ENCODE peak calls at places on chromosomes 7 and 10, in ten cellular contexts. Y is A549, C is NB4, X is Caco-2, V is renal cortical epithelial cell, U is tibial nerve, Z is WTC11, E is fibroblast of pulmonary artery, H is lower lobe of right lung, D is adipocyte. B is an unnamed sample.

GRCh38 chr7:156907656-156908055 is 14.7 kb upstream of the LMBR1 start:
- DNase-seq in Y (no peak), C (no peak), X (no peak), V (peak), U (no peak), Z (no peak), E (no peak), H (no peak), D (peak), B (no peak)

GRCh38 chr10:37226524-37226923 is 101.1 kb downstream of the ANKRD30A start:
- DNase-seq in Y (peak), C (no peak), X (no peak), V (no peak), U (no peak), Z (no peak), E (no peak), H (no peak), D (no peak), B (no peak)

GRCh38 chr10:133205146-133205545 is 24.9 kb upstream of the UTF1 start:
- DNase-seq in Y (no peak), C (no peak), X (no peak), V (no peak), U (no peak), Z (no peak), E (no peak), H (no peak), D (no peak), B (no peak)

GRCh38 chr7:99927536-99927935 is 1.9 kb downstream of the GJC3 start:
- DNase-seq in Y (no peak), C (no peak), X (no peak), V (no peak), U (no peak), Z (no peak), E (no peak), H (no peak), D (no peak), B (no peak)

GRCh38 chr7:155349601-155350331 is 52.1 kb downstream of the INSIG1 start:
- DNase-seq in Y (no peak), C (no peak), X (no peak), V (no peak), U (no peak), Z (peak), E (no peak), H (peak), D (no peak), B (peak)

GRCh38 chr7:96179341-96179740 is 142.6 kb downstream of the SLC25A13 start:
- DNase-seq in Y (no peak), C (no peak), X (no peak), V (no peak), U (no peak), Z (no peak), E (peak), H (no peak), D (peak), B (no peak)

GRCh38 chr10:16965740-16966447 is 148.7 kb upstream of the RSU1 start:
- DNase-seq in Y (peak), C (no peak), X (no peak), V (peak), U (peak), Z (no peak), E (peak), H (no peak), D (peak), B (no peak)

GRCh38 chr7:44275829-44276570 is 49.4 kb downstream of the CAMK2B start:
- DNase-seq in Y (no peak), C (no peak), X (peak), V (no peak), U (no peak), Z (peak), E (no peak), H (peak), D (no peak), B (no peak)

GRCh38 chr7:44383566-44383965 is 58.2 kb upstream of the CAMK2B start:
- DNase-seq in Y (no peak), C (no peak), X (no peak), V (peak), U (no peak), Z (no peak), E (peak), H (no peak), D (peak), B (no peak)